ENCODE peak calls at places on chromosomes 2 and 18, in eight cellular contexts. I, C, L, S, Y, U, F and R are unnamed samples.

GRCh38 chr2:151553-152328 is 105.4 kb upstream of the FAM110C start:
- DNase-seq in C (no peak), F (no peak), Y (no peak), I (no peak), S (no peak), U (no peak), L (no peak), R (no peak)

GRCh38 chr2:134549104-134549503 is 169.7 kb downstream of the TMEM163 start:
- DNase-seq in Y (no peak), I (no peak), L (no peak), F (no peak), U (no peak), S (no peak), C (no peak), R (no peak)

GRCh38 chr18:59606193-59607175 is 90.7 kb downstream of the CCBE1 start:
- DNase-seq in S (no peak), Y (no peak), L (no peak), C (no peak), F (no peak), U (no peak), I (no peak), R (no peak)

GRCh38 chr2:217918220-217919024 is 84.4 kb downstream of the TNS1 start:
- DNase-seq in C (no peak), F (no peak), I (no peak), S (no peak), Y (no peak), U (no peak), L (no peak), R (no peak)

GRCh38 chr2:60495226-60495625 is 58.2 kb downstream of the BCL11A start:
- DNase-seq in I (no peak), L (peak; percentile 70), U (no peak), C (no peak), S (no peak), Y (no peak), F (peak; percentile 62), R (no peak)

GRCh38 chr2:217669831-217670230 is 333.0 kb downstream of the TNS1 start:
- DNase-seq in F (no peak), C (no peak), Y (no peak), I (no peak), U (no peak), S (no peak), L (no peak), R (no peak)

GRCh38 chr2:159942149-159942548 is 120.3 kb downstream of the PLA2R1 start:
- DNase-seq in S (no peak), U (no peak), C (no peak), L (no peak), Y (no peak), I (no peak), F (no peak), R (no peak)

GRCh38 chr2:67599561-67599960 is 202.4 kb downstream of the ETAA1 start:
- DNase-seq in Y (no peak), S (no peak), L (no peak), I (no peak), F (no peak), U (no peak), C (no peak), R (no peak)

GRCh38 chr2:136116111-136116812 is 1.7 kb downstream of the CXCR4 start:
- DNase-seq in C (no peak), L (peak; percentile 60), S (peak; percentile 91), I (peak; percentile 88), U (no peak), Y (no peak), F (peak; percentile 56), R (peak; percentile 92)

GRCh38 chr2:28666496-28667184 is 85.0 kb upstream of the PPP1CB start:
- DNase-seq in I (no peak), S (no peak), L (no peak), U (no peak), C (no peak), F (no peak), Y (no peak), R (no peak)

GRCh38 chr2:239660390-239661228 is 259.8 kb upstream of the HDAC4 start:
- DNase-seq in Y (no peak), C (no peak), S (no peak), U (peak; percentile 71), I (no peak), F (no peak), L (no peak), R (no peak)

GRCh38 chr2:187177253-187177652 is 270.8 kb downstream of the CALCRL start:
- DNase-seq in U (no peak), S (no peak), F (no peak), C (no peak), L (no peak), Y (no peak), I (peak; percentile 26), R (peak; percentile 53)

GRCh38 chr18:62741118-62741566 is 25.8 kb downstream of the PHLPP1 start:
- DNase-seq in S (peak; percentile 82), L (peak; percentile 42), U (peak; percentile 91), C (no peak), Y (peak; percentile 73), F (no peak), I (no peak), R (no peak)

GRCh38 chr2:72154386-72154785 is 6.7 kb upstream of the CYP26B1 start:
- DNase-seq in S (no peak), I (peak; percentile 57), Y (peak; percentile 2), F (peak; percentile 17), L (no peak), U (no peak), C (no peak), R (peak; percentile 74)

GRCh38 chr2:239192975-239193374 is 207.8 kb downstream of the HDAC4 start:
- DNase-seq in Y (no peak), L (no peak), S (no peak), U (no peak), F (no peak), I (no peak), C (no peak), R (no peak)

GRCh38 chr2:221518201-221518936 is 53.7 kb downstream of the EPHA4 start:
- DNase-seq in I (no peak), L (no peak), C (no peak), F (no peak), Y (no peak), S (no peak), U (no peak), R (no peak)

GRCh38 chr18:79393626-79394401 is 1.9 kb upstream of the NFATC1 start:
- DNase-seq in I (peak; percentile 99), F (peak; percentile 83), C (no peak), Y (peak; percentile 71), U (peak; percentile 44), L (peak; percentile 83), S (no peak), R (peak; percentile 89)

GRCh38 chr2:239222346-239223028 is 178.3 kb downstream of the HDAC4 start:
- DNase-seq in L (no peak), C (no peak), F (peak; percentile 23), S (peak; percentile 58), I (no peak), Y (no peak), U (no peak), R (no peak)

GRCh38 chr2:46601328-46601963 is 122.1 kb downstream of the TMEM247 start:
- DNase-seq in I (no peak), F (no peak), C (no peak), L (no peak), S (no peak), Y (no peak), U (no peak), R (no peak)

GRCh38 chr2:69036926-69037325 is 23.9 kb downstream of the ANTXR1 start:
- DNase-seq in F (no peak), L (no peak), Y (no peak), U (no peak), S (no peak), C (no peak), I (no peak), R (no peak)

GRCh38 chr2:150389487-150389886 is 98.0 kb downstream of the RND3 start:
- DNase-seq in U (no peak), Y (no peak), S (no peak), I (no peak), F (no peak), C (no peak), L (no peak), R (no peak)

GRCh38 chr18:54532962-54533361 is 58.1 kb upstream of the DYNAP start:
- DNase-seq in C (no peak), S (no peak), L (no peak), I (no peak), Y (no peak), F (no peak), U (no peak), R (no peak)

GRCh38 chr2:217434183-217434620 is 568.6 kb downstream of the TNS1 start:
- DNase-seq in S (peak; percentile 29), F (peak; percentile 74), L (peak; percentile 76), C (peak; percentile 49), U (peak; percentile 45), Y (peak; percentile 85), I (no peak), R (peak; percentile 89)

DNA sequence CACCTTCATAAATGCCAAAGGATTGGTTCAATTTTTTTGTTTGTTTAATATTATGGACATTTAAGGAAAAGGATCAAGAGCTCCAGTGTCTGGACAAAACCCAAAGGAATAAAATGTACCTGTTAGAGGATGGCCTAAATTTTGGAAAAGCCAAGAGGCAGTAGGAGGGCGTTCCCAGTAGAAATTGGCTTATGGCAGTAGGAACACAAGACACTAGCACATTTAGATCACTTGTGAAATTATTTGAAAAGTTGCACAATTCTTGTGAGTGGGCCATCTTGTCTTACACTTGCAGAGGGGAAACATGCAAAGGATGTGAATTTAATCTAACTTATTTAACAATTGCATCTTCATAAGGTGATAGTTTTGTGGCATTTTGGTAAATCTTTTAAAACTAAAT is 3.2 kb downstream of the BZW1 start:
- DNase-seq in F (no peak), S (no peak), L (no peak), C (no peak), U (no peak), Y (no peak), I (no peak), R (no peak)
- TF ChIP-seq POLR2AphosphoS5 in F (no peak), S (no peak), L (no peak), C (no peak), U (no peak), Y (no peak), I (no peak), R (no peak)

GRCh38 chr2:235218486-235218907 is 266.7 kb downstream of the SH3BP4 start:
- DNase-seq in S (peak; percentile 38), U (no peak), I (no peak), F (no peak), C (no peak), Y (no peak), L (no peak), R (no peak)
- H3K27me3 ChIP-seq in S (no peaks in the 10 kb centered on the region), U (no peaks in the 10 kb centered on the region), I (no peaks in the 10 kb centered on the region), F (no peaks in the 10 kb centered on the region), C (no peaks in the 10 kb centered on the region), Y (no peaks in the 10 kb centered on the region), L (no peaks in the 10 kb centered on the region), R (peaks cover 43% of the 10 kb centered on the region)

GRCh38 chr18:25351773-25352628 is at the start of gene ZNF521:
- DNase-seq in C (no peak), I (peak; percentile 95), U (peak; percentile 18), L (peak; percentile 78), F (peak; percentile 70), S (peak; percentile 19), Y (peak; percentile 72), R (peak; percentile 88)
- TF ChIP-seq POLR2AphosphoS5 in C (no peak), I (peak; percentile 81), U (no peak), L (peak; percentile 72), F (peak; percentile 62), S (no peak), Y (peak; percentile 59), R (peak; percentile 75)

DNA sequence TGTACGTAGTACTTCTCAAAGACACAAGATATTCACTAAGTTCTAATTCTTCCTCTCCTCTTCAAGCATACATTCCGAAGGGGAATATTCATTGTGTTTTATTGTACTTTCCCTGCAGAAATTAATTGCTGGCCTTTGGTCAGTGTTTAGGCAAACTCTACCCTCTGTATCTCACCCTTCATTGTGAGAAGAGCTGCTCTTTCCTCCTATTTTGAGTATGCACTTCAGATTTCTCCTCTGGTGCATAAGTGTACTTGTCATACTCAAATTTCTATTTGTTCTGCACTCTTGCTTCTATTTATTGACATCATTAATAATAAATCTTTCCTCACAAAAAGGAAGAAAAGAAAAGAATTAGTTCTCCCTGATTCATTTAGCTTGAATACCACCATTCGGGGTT is 485.4 kb upstream of the SLC8A1 start:
- DNase-seq in C (no peak), S (no peak), F (no peak), Y (no peak), U (no peak), I (no peak), L (no peak), R (no peak)
- H3K27me3 ChIP-seq in C (no peaks in the 10 kb centered on the region), S (peaks cover 2% of the 10 kb centered on the region), F (no peaks in the 10 kb centered on the region), Y (no peaks in the 10 kb centered on the region), U (no peaks in the 10 kb centered on the region), I (no peaks in the 10 kb centered on the region), L (no peaks in the 10 kb centered on the region), R (no peaks in the 10 kb centered on the region)